ENCODE peak calls at places on chromosomes 2 and 18, in eight cellular contexts. N is left ventricle myocardium inferior, H is fibroblast of mammary gland, Y is gastrocnemius medialis, M is IMR-90, R is endothelial cell, D is astrocyte of the spinal cord, V is epithelial cell of esophagus. X is an unnamed sample.

GRCh38 chr2:215218587-215219577 is 80.5 kb upstream of the ABCA12 start:
- DNase-seq in N (no peak), H (peak; percentile 13), Y (no peak), M (no peak), R (no peak), D (no peak), V (peak; percentile 79), X (no peak)

GRCh38 chr2:64423303-64423702 is 30.7 kb upstream of the LGALSL start:
- DNase-seq in N (no peak), H (no peak), Y (no peak), M (no peak), R (no peak), D (no peak), V (no peak), X (no peak)

GRCh38 chr18:56501896-56502295 is 136.5 kb downstream of the TXNL1 start:
- DNase-seq in N (no peak), H (no peak), Y (no peak), M (peak; percentile 10), R (no peak), D (peak; percentile 50), V (no peak), X (no peak)

GRCh38 chr2:120935339-120936313 is 200.0 kb downstream of the GLI2 start:
- DNase-seq in N (no peak), H (peak; percentile 40), Y (no peak), M (peak; percentile 74), R (no peak), D (peak; percentile 58), V (no peak), X (no peak)

GRCh38 chr18:26710460-26711096 is 154.9 kb downstream of the AQP4 start:
- DNase-seq in N (no peak), H (no peak), Y (no peak), M (no peak), R (no peak), D (no peak), V (no peak), X (no peak)

GRCh38 chr2:134252092-134252775 is 1.6 kb upstream of the MGAT5 start:
- DNase-seq in N (no peak), H (peak; percentile 71), Y (no peak), M (peak; percentile 73), R (no peak), D (no peak), V (no peak), X (no peak)

GRCh38 chr2:121085801-121086200 is 199.2 kb downstream of the TFCP2L1 start:
- DNase-seq in N (no peak), H (no peak), Y (no peak), M (no peak), R (no peak), D (no peak), V (no peak), X (no peak)

GRCh38 chr2:586518-587370 is 90.5 kb downstream of the TMEM18 start:
- DNase-seq in N (no peak), H (no peak), Y (no peak), M (no peak), R (no peak), D (no peak), V (no peak), X (no peak)

GRCh38 chr2:178008636-178009289 is 63.8 kb downstream of the PDE11A start:
- DNase-seq in N (peak; percentile 27), H (peak; percentile 30), Y (no peak), M (peak; percentile 65), R (no peak), D (peak; percentile 84), V (peak; percentile 59), X (no peak)

GRCh38 chr18:36889316-36889715 is 60.4 kb downstream of the KIAA1328 start:
- DNase-seq in N (no peak), H (peak; percentile 40), Y (no peak), M (peak; percentile 55), R (no peak), D (peak; percentile 23), V (no peak), X (no peak)

GRCh38 chr2:145412155-145412554 is 892.2 kb upstream of the ZEB2 start:
- DNase-seq in N (no peak), H (no peak), Y (no peak), M (no peak), R (no peak), D (no peak), V (no peak), X (no peak)

GRCh38 chr2:46657042-46657504 is 177.7 kb downstream of the TMEM247 start:
- DNase-seq in N (no peak), H (peak; percentile 84), Y (peak; percentile 59), M (peak; percentile 32), R (no peak), D (no peak), V (peak; percentile 46), X (no peak)

GRCh38 chr2:32977228-32977758 is 30.5 kb downstream of the LTBP1 start:
- DNase-seq in N (peak; percentile 86), H (peak; percentile 63), Y (no peak), M (no peak), R (no peak), D (peak; percentile 1), V (peak; percentile 96), X (no peak)

GRCh38 chr2:10993001-10993481 is 81.3 kb downstream of the KCNF1 start:
- DNase-seq in N (no peak), H (no peak), Y (no peak), M (peak; percentile 28), R (no peak), D (peak; percentile 9), V (no peak), X (no peak)

GRCh38 chr2:234998404-234999211 is 46.8 kb downstream of the SH3BP4 start:
- DNase-seq in N (no peak), H (peak; percentile 19), Y (no peak), M (no peak), R (no peak), D (no peak), V (no peak), X (no peak)

GRCh38 chr2:189363559-189363958 is 77.7 kb upstream of the WDR75 start:
- DNase-seq in N (no peak), H (peak; percentile 73), Y (no peak), M (peak; percentile 65), R (no peak), D (peak; percentile 51), V (peak; percentile 81), X (no peak)

GRCh38 chr18:36186461-36187137 is 698 bp upstream of the MOCOS start:
- DNase-seq in N (peak; percentile 31), H (peak; percentile 19), Y (no peak), M (no peak), R (peak; percentile 26), D (no peak), V (peak; percentile 24), X (no peak)

GRCh38 chr2:156129227-156129626 is 203.3 kb downstream of the NR4A2 start:
- DNase-seq in N (no peak), H (no peak), Y (no peak), M (no peak), R (no peak), D (no peak), V (no peak), X (no peak)

GRCh38 chr2:98539056-98539735 is 69.1 kb downstream of the COA5 start:
- DNase-seq in N (no peak), H (no peak), Y (no peak), M (no peak), R (no peak), D (no peak), V (no peak), X (no peak)

DNA sequence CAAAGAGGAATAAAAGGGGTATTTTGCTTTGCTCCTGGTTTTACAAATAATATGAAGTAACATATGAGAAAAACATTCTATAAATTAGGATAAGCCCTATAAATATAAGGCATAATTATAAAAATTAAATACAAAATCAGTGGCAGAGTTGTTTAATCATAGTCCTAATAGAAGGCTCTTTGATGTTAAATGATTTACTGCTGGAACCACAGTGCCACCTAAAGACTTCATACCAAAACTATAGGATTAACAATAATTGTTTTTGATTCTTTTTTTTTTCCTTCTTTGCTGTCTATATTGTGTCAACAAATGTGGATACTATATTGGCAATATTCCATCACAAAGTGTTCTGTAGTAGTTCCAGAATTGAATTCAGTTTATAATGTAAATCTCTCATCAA is 837.7 kb upstream of the SLC39A10 start:
- DNase-seq in N (no peak), H (peak; percentile 1), Y (no peak), M (no peak), R (no peak), D (no peak), V (peak; percentile 56), X (no peak)
- TF ChIP-seq CTCF in N (no peak), H (no peak), Y (no peak), M (no peak), R (no peak), D (no peak), V (peak; percentile 42), X (no peak)

DNA sequence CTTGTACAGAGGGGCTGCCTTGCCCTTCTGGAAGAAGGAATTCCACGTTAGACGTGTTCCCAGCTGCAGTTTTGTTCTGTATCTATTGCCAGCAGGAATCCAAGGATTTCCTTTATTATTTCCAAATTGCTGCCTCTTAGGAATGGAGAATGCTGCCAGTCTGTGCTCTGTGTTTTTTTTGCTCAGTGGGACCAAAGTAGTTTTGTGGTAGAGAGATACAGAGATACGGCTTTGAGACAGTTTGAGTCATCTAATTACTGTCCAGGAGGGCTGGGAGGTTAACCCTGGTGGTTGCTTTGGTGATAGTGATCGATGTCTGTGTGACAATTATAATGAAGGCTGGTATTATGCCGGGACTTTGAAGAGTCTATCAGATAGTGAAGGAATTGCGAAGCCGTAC is 26.3 kb downstream of the ASAP2 start:
- DNase-seq in N (no peak), H (no peak), Y (no peak), M (peak; percentile 41), R (no peak), D (peak; percentile 71), V (no peak), X (no peak)
- TF ChIP-seq CTCF in N (no peak), H (no peak), Y (no peak), M (no peak), R (no peak), D (no peak), V (no peak), X (no peak)

GRCh38 chr18:44815108-44815507 is 134.4 kb downstream of the SETBP1 start:
- DNase-seq in N (no peak), H (no peak), Y (no peak), M (no peak), R (no peak), D (no peak), V (no peak), X (no peak)
- TF ChIP-seq CTCF in N (no peak), H (no peak), Y (no peak), M (no peak), R (no peak), D (no peak), V (no peak), X (no peak)

GRCh38 chr2:128552141-128552805 is 233.6 kb upstream of the HS6ST1 start:
- DNase-seq in N (no peak), H (no peak), Y (no peak), M (no peak), R (no peak), D (no peak), V (no peak), X (no peak)

GRCh38 chr2:128550389-128550788 is 231.7 kb upstream of the HS6ST1 start:
- DNase-seq in N (no peak), H (no peak), Y (no peak), M (no peak), R (no peak), D (no peak), V (no peak), X (no peak)

GRCh38 chr2:128549646-128550260 is 231.1 kb upstream of the HS6ST1 start:
- DNase-seq in N (no peak), H (no peak), Y (no peak), M (no peak), R (no peak), D (peak; percentile 47), V (no peak), X (no peak)

GRCh38 chr2:128551435-128551834 is 232.8 kb upstream of the HS6ST1 start:
- DNase-seq in N (no peak), H (no peak), Y (no peak), M (no peak), R (no peak), D (no peak), V (no peak), X (no peak)

GRCh38 chr2:128550801-128551416 is 232.2 kb upstream of the HS6ST1 start:
- DNase-seq in N (no peak), H (no peak), Y (no peak), M (no peak), R (no peak), D (no peak), V (no peak), X (no peak)
- TF ChIP-seq CTCF in N (no peak), H (no peak), Y (no peak), M (no peak), R (no peak), D (no peak), V (no peak), X (no peak)